ENCODE peak calls at places on chromosomes 16 and 17, in five cellular contexts. W, R, B, U and L are unnamed samples.

GRCh38 chr17:35184274-35184673 is 9.9 kb downstream of the SLC35G3 start:
- DNase-seq in W (no peak), R (no peak), B (no peak), U (no peak), L (no peak)

GRCh38 chr16:16083421-16084156 is 134.2 kb downstream of the ABCC1 start:
- DNase-seq in W (no peak), R (peak), B (no peak), U (no peak), L (no peak)

GRCh38 chr17:82283208-82283749 is 9.8 kb upstream of the CSNK1D start:
- DNase-seq in W (no peak), R (peak), B (no peak), U (no peak), L (no peak)

GRCh38 chr17:74354123-74354522 is 7.5 kb downstream of the BTBD17 start:
- DNase-seq in W (peak), R (no peak), B (no peak), U (no peak), L (peak)

GRCh38 chr16:15034266-15035162 is 21.4 kb downstream of the NTAN1 start:
- DNase-seq in W (no peak), R (no peak), B (no peak), U (no peak), L (no peak)

GRCh38 chr17:76074390-76075363 is at the start of gene GALR2:
- DNase-seq in W (no peak), R (no peak), B (no peak), U (no peak), L (no peak)

GRCh38 chr16:22195695-22196558 is 10.2 kb upstream of the EEF2K start:
- DNase-seq in W (peak), R (peak), B (peak), U (peak), L (peak)

GRCh38 chr16:47928008-47928407 is 227.8 kb downstream of the ABCC12 start:
- DNase-seq in W (no peak), R (no peak), B (no peak), U (no peak), L (no peak)

GRCh38 chr16:88907768-88908167 is 41.3 kb upstream of the PABPN1L start:
- DNase-seq in W (no peak), R (peak), B (no peak), U (no peak), L (no peak)

GRCh38 chr17:37405955-37406634 is 541 bp downstream of the ACACA start:
- DNase-seq in W (peak), R (peak), B (no peak), U (no peak), L (no peak)

GRCh38 chr17:27384721-27385120 is 71.5 kb upstream of the KSR1 start:
- DNase-seq in W (no peak), R (no peak), B (no peak), U (no peak), L (no peak)

GRCh38 chr17:8126306-8127066 is 2.6 kb upstream of the HES7 start:
- DNase-seq in W (peak), R (no peak), B (no peak), U (no peak), L (peak)

GRCh38 chr17:17445925-17446665 is 30.7 kb upstream of the MED9 start:
- DNase-seq in W (no peak), R (peak), B (no peak), U (peak), L (no peak)

GRCh38 chr17:47811709-47812108 is 9.9 kb downstream of the OSBPL7 start:
- DNase-seq in W (no peak), R (no peak), B (no peak), U (no peak), L (no peak)

GRCh38 chr17:21370430-21370829 is 5.7 kb upstream of the KCNJ12 start:
- DNase-seq in W (no peak), R (no peak), B (no peak), U (no peak), L (no peak)

GRCh38 chr17:27919120-27919519 is 26.0 kb upstream of the LYRM9 start:
- DNase-seq in W (no peak), R (no peak), B (no peak), U (no peak), L (no peak)

GRCh38 chr17:2883544-2884203 is 87.4 kb downstream of the RAP1GAP2 start:
- DNase-seq in W (no peak), R (peak), B (no peak), U (no peak), L (no peak)

GRCh38 chr17:61405047-61405685 is 5.5 kb downstream of the TBX2 start:
- DNase-seq in W (no peak), R (no peak), B (no peak), U (peak), L (no peak)

GRCh38 chr17:14471052-14471451 is 170.2 kb downstream of the HS3ST3B1 start:
- DNase-seq in W (no peak), R (peak), B (no peak), U (no peak), L (no peak)

GRCh38 chr17:42682400-42683384 is at the start of gene CNTNAP1:
- DNase-seq in W (peak), R (peak), B (no peak), U (no peak), L (peak)

GRCh38 chr16:51839697-51840462 is 688.8 kb upstream of the SALL1 start:
- DNase-seq in W (no peak), R (peak), B (no peak), U (no peak), L (no peak)

GRCh38 chr16:89828870-89829629 is 775 bp downstream of the SPIRE2 start:
- DNase-seq in W (no peak), R (no peak), B (no peak), U (no peak), L (no peak)

GRCh38 chr17:44199553-44200477 is at the start of gene ATXN7L3:
- DNase-seq in W (peak), R (peak), B (peak), U (peak), L (peak)
- TF ChIP-seq CTCF in W (no peak), R (no peak), B (no peak), U (no peak), L (no peak)

GRCh38 chr16:68993885-68994284 is 111.6 kb upstream of the HAS3 start:
- DNase-seq in W (no peak), R (peak), B (no peak), U (no peak), L (no peak)

GRCh38 chr16:68993421-68993820 is 112.0 kb upstream of the HAS3 start:
- DNase-seq in W (no peak), R (no peak), B (no peak), U (no peak), L (no peak)

GRCh38 chr16:68994324-68994723 is 111.1 kb upstream of the HAS3 start:
- DNase-seq in W (no peak), R (no peak), B (no peak), U (no peak), L (no peak)

GRCh38 chr16:68997564-68997963 is 107.9 kb upstream of the HAS3 start:
- DNase-seq in W (no peak), R (no peak), B (no peak), U (no peak), L (no peak)

DNA sequence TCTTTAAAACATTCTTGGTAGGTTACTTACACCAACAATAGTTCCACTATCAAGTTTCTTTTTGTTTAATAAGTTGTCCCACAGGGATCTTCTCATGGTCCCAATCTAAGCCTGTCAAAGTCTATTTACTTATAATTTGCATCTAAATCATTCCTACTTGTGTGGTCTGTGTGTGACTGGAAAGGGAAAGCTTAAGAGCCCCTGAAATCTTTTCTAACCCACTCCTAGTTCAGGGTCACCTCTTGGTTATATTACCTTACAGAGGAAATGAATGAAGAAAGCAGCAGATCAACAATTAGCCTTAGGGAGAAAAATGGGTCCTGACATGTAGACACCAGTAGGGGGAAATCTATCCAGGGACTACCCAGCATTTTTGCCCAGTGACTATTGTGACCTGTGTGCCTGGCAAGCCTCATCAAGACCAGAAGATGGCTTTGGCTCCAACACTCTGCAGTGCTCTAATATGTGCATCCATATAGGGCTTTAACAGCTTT is 110.4 kb upstream of the HAS3 start:
- DNase-seq in W (no peak), R (peak), B (no peak), U (no peak), L (no peak)
- TF ChIP-seq CTCF in W (no peak), R (peak), B (no peak), U (no peak), L (no peak)

GRCh38 chr17:48908853-48909394 is 717 bp downstream of the UBE2Z start:
- DNase-seq in W (peak), R (peak), B (peak), U (peak), L (peak)

GRCh38 chr17:48907713-48908046 is 527 bp upstream of the UBE2Z start:
- DNase-seq in W (no peak), R (peak), B (no peak), U (no peak), L (no peak)

GRCh38 chr17:48909796-48910195 is 1.6 kb downstream of the UBE2Z start:
- DNase-seq in W (no peak), R (no peak), B (no peak), U (no peak), L (no peak)

GRCh38 chr17:48910370-48910769 is 2.2 kb downstream of the UBE2Z start:
- DNase-seq in W (no peak), R (no peak), B (no peak), U (no peak), L (no peak)

GRCh38 chr17:48908047-48908843 is at the start of gene UBE2Z:
- DNase-seq in W (peak), R (peak), B (peak), U (peak), L (peak)
- TF ChIP-seq CTCF in W (peak), R (no peak), B (peak), U (peak), L (no peak)

DNA sequence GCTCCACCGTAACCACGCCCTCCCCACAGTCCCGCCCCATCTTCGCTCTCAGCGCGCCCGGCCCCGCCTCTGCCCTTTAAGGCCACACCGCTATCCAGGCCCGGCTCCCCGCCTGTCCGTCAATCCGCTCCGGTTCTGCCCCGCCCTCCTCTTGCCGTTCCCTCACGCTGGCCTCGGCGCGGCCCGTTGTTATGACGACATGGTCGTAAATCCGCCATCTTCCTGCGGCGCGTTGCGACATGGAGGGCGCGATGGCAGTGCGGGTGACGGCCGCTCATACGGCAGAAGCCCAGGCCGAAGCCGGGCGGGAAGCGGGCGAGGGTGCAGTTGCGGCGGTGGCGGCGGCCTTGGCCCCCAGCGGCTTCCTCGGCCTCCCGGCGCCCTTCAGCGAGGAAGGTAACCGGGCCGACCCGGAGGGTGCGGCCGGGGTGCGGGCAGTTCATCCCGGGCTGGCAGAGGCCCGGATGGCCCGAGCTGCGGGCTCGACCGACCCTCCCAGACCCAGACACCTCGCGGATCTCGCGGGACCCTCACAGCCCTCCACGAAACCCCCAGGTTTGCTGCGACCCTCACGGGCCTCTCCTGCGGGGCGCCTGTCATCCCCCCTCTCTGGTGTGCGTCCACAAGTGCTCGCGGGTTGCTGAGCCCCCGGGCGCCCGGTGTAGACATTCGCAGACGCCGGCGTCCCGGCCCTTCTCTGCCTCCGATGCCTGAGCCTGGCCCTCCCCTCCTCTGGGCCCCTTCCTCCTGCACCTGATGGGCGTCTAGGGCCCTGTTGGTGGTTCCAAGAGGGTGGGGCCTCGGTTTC is at the start of gene E4F1:
- DNase-seq in W (peak), R (peak), B (peak), U (peak), L (peak)
- TF ChIP-seq CTCF in W (no peak), R (peak), B (no peak), U (no peak), L (no peak)